ENCODE peak calls at places on chromosome 21, in five cellular contexts. A is sigmoid colon, C is colonic mucosa, B is mammary epithelial cell, O is breast epithelium. K is an unnamed sample. For H3K4me1, the result is how much of the 10 kb centered on the place peaks cover.

GRCh38 chr21:22842875-22843274 is 1844.7 kb downstream of the NCAM2 start:
- DNase-seq in O (no peak), C (no peak), A (no peak), B (no peak), K (no peak)

GRCh38 chr21:37700641-37701202 is 215.5 kb downstream of the KCNJ6 start:
- DNase-seq in B (peak), C (no peak), O (no peak), A (no peak), K (no peak)

GRCh38 chr21:16536661-16537359 is 807.0 kb downstream of the USP25 start:
- DNase-seq in C (no peak), A (no peak), B (peak), O (no peak), K (no peak)

GRCh38 chr21:27647401-27647800 is 680.5 kb upstream of the ADAMTS5 start:
- DNase-seq in C (no peak), B (peak), O (no peak), A (no peak), K (no peak)

GRCh38 chr21:17780539-17780938 is 38.6 kb downstream of the C21orf91 start:
- DNase-seq in O (no peak), B (no peak), C (no peak), A (no peak), K (no peak)

GRCh38 chr21:39637971-39638628 is 25.4 kb downstream of the B3GALT5 start:
- DNase-seq in O (no peak), C (peak), B (no peak), A (no peak), K (no peak)

GRCh38 chr21:27570306-27570868 is 603.5 kb upstream of the ADAMTS5 start:
- DNase-seq in B (peak), O (peak), A (peak), C (no peak), K (peak)

GRCh38 chr21:35738342-35738961 is 321.9 kb downstream of the SETD4 start:
- DNase-seq in C (no peak), B (peak), A (no peak), O (peak), K (no peak)

GRCh38 chr21:34553199-34553952 is 41.4 kb upstream of the KCNE1 start:
- DNase-seq in O (no peak), A (no peak), B (peak), C (no peak), K (no peak)

GRCh38 chr21:32351428-32351827 is 41.4 kb downstream of the URB1 start:
- DNase-seq in C (no peak), A (peak), O (no peak), B (peak), K (no peak)

GRCh38 chr21:43297411-43297981 is 128.7 kb downstream of the CRYAA start:
- DNase-seq in O (no peak), B (no peak), C (no peak), A (no peak), K (no peak)

GRCh38 chr21:39867198-39867650 is at the start of gene PCP4:
- DNase-seq in O (peak), C (peak), A (peak), B (peak), K (peak)

GRCh38 chr21:39633770-39634181 is 21.0 kb downstream of the B3GALT5 start:
- DNase-seq in B (peak), O (no peak), C (no peak), A (no peak), K (no peak)

GRCh38 chr21:35427320-35428040 is 378.4 kb upstream of the RUNX1 start:
- DNase-seq in A (peak), C (no peak), O (no peak), B (no peak), K (no peak)

GRCh38 chr21:26709090-26709489 is 136.0 kb upstream of the CYYR1 start:
- DNase-seq in O (no peak), B (peak), A (no peak), C (no peak), K (no peak)

GRCh38 chr21:25647632-25648031 is 8.6 kb downstream of the JAM2 start:
- DNase-seq in B (no peak), C (no peak), A (no peak), O (no peak), K (no peak)

GRCh38 chr21:18832081-18832670 is 428.6 kb upstream of the TMPRSS15 start:
- DNase-seq in O (no peak), B (no peak), A (no peak), C (no peak), K (no peak)

GRCh38 chr21:35273331-35273730 is 224.2 kb upstream of the RUNX1 start:
- DNase-seq in A (no peak), B (no peak), O (no peak), C (peak), K (no peak)

GRCh38 chr21:17688912-17689874 is 76.5 kb upstream of the BTG3 start:
- DNase-seq in A (no peak), B (peak), C (peak), O (peak), K (no peak)

GRCh38 chr21:33412832-33413519 is 9.8 kb downstream of the IFNGR2 start:
- DNase-seq in C (peak), O (no peak), B (peak), A (no peak), K (no peak)

GRCh38 chr21:43741425-43742096 is 22.6 kb downstream of the PDXK start:
- DNase-seq in C (no peak), A (no peak), O (no peak), B (no peak), K (no peak)

GRCh38 chr21:29367335-29367734 is 68.6 kb downstream of the BACH1 start:
- DNase-seq in B (no peak), O (no peak), C (no peak), A (no peak), K (no peak)
- TF ChIP-seq CTCF in B (no peak), O (no peak), C (no peak), A (no peak), K (no peak)

GRCh38 chr21:41816583-41817165 is 49.8 kb upstream of the RIPK4 start:
- DNase-seq in A (peak), B (peak), C (peak), O (peak), K (peak)

GRCh38 chr21:41813226-41813625 is 46.4 kb upstream of the RIPK4 start:
- DNase-seq in B (no peak), A (no peak), O (no peak), C (no peak), K (no peak)

GRCh38 chr21:41817877-41818855 is 51.3 kb upstream of the RIPK4 start:
- DNase-seq in C (no peak), A (peak), B (no peak), O (no peak), K (no peak)

GRCh38 chr21:41817228-41817627 is 50.4 kb upstream of the RIPK4 start:
- DNase-seq in C (peak), A (peak), B (peak), O (peak), K (no peak)

DNA sequence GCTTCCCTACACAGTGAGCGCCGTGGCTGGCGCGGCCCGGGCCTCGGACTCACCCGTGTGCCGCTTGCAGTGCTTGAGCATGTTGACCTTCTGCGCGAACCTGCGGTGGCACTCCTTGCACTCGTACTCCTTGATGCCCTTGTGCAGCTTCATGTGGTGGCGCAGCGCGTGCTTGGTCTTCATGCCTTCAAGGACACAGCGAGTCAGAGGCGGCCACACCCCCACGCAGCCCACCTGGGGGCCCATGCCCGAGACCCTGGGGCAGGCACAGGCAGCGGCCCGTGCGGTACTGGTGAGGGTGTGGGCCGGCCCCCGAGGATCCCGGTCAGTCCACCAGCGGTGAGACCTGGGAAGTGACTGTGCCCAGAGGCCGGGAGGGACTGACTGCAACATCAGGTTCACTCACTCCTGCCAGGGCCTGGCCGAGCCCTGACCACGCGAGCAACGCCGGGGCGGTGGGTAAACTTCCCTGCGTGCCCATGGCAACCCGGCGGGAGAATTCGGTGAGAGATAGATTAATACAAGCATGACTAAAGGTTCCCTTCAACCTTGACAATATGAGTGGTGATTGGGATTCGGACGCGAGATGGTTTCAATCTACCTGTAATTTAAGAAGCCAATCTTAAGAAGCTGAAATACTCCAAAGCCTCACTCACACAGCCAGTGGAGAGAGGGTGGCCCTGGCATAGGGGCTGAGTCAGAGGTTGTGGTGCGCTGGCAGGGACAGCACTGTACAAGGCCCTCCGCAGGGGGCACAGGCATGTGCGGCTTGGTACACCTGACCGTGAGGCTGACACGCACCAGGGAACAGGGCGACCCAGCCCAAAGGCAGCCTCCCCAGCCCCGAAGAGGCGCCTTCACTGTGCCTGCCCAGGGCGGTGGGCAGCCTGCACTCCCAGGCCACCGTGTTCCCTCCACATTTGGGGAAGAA is 49.1 kb upstream of the RIPK4 start:
- DNase-seq in C (no peak), A (peak), O (no peak), B (no peak), K (no peak)
- H3K4me1 ChIP-seq in C (under half), A (under half), O (under half), B (under half), K (under half)

DNA sequence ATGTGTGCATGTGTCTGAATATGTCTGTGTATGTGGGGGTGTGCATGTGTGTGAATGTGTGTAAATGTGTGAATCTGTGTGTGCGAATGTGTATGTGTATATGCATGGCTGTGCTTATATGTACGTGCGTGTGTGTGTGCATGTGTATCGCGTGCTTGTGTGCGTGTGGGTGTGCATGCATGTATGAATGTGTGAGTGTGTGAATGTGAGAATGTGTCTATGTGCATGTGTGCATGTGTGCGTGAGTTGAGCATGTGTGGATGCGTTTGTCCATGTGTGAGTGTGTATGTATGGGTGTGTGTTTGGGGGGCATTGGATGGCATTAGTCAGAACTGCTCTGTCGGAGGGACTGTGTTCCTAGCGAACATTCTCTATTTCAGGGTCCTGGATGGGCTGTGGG is 52.4 kb downstream of the UMODL1 start:
- DNase-seq in C (no peak), B (no peak), A (no peak), O (no peak), K (no peak)
- TF ChIP-seq CTCF in C (no peak), B (no peak), A (no peak), O (no peak), K (no peak)

GRCh38 chr21:44847261-44848056 is 26.0 kb downstream of the PTTG1IP start:
- DNase-seq in C (no peak), A (no peak), O (no peak), B (no peak), K (peak)
- H3K4me1 ChIP-seq in C (under half), A (under half), O (under half), B (under half), K (under half)

GRCh38 chr21:46182548-46183336 is 1.5 kb downstream of the SPATC1L start:
- DNase-seq in O (peak), B (no peak), A (peak), C (peak), K (no peak)

GRCh38 chr21:46187251-46187650 is 3.0 kb upstream of the SPATC1L start:
- DNase-seq in A (no peak), O (peak), C (no peak), B (no peak), K (no peak)

GRCh38 chr21:46185717-46186116 is 1.5 kb upstream of the SPATC1L start:
- DNase-seq in C (peak), A (no peak), B (no peak), O (peak), K (no peak)

GRCh38 chr21:46183910-46184624 is at the start of gene SPATC1L:
- DNase-seq in A (peak), O (peak), C (peak), B (peak), K (peak)

GRCh38 chr21:46184625-46185555 is 631 bp upstream of the SPATC1L start:
- DNase-seq in B (peak), C (peak), A (peak), O (peak), K (peak)
- TF ChIP-seq CTCF in B (no peak), C (no peak), A (no peak), O (no peak), K (no peak)

GRCh38 chr21:44867999-44868700 is 5.3 kb downstream of the PTTG1IP start:
- DNase-seq in C (no peak), A (peak), O (no peak), B (no peak), K (no peak)

GRCh38 chr21:44867464-44867863 is 6.0 kb downstream of the PTTG1IP start:
- DNase-seq in B (no peak), A (no peak), O (no peak), C (no peak), K (no peak)

GRCh38 chr21:44869860-44870747 is 3.4 kb downstream of the PTTG1IP start:
- DNase-seq in C (no peak), A (peak), B (peak), O (peak), K (peak)

GRCh38 chr21:44866780-44867179 is 6.7 kb downstream of the PTTG1IP start:
- DNase-seq in B (no peak), A (no peak), C (no peak), O (no peak), K (no peak)

GRCh38 chr21:44868707-44869106 is 4.8 kb downstream of the PTTG1IP start:
- DNase-seq in A (no peak), O (no peak), B (no peak), C (no peak), K (peak)
- H3K4me1 ChIP-seq in A (half or more), O (half or more), B (half or more), C (under half), K (half or more)

GRCh38 chr21:15534450-15534886 is 195.3 kb upstream of the USP25 start:
- DNase-seq in A (no peak), O (no peak), C (no peak), B (no peak), K (no peak)
- TF ChIP-seq CTCF in A (no peak), O (no peak), C (no peak), B (no peak), K (no peak)

GRCh38 chr21:42117229-42118048 is 46.3 kb downstream of the UMODL1 start:
- DNase-seq in O (peak), A (peak), B (peak), C (peak), K (peak)

GRCh38 chr21:42113926-42114409 is 42.9 kb downstream of the UMODL1 start:
- DNase-seq in O (peak), B (peak), C (no peak), A (no peak), K (no peak)

GRCh38 chr21:42114646-42115045 is 43.5 kb downstream of the UMODL1 start:
- DNase-seq in C (no peak), B (no peak), O (no peak), A (no peak), K (no peak)

GRCh38 chr21:42112857-42113256 is 41.7 kb downstream of the UMODL1 start:
- DNase-seq in C (no peak), A (no peak), B (no peak), O (no peak), K (no peak)

GRCh38 chr21:42115136-42115683 is 44.1 kb downstream of the UMODL1 start:
- DNase-seq in C (no peak), B (no peak), A (no peak), O (no peak), K (no peak)
- H3K4me1 ChIP-seq in C (under half), B (under half), A (under half), O (under half), K (under half)